ENCODE peak calls at places on chromosome 9, in four cellular contexts. G is retinal pigment epithelial cell, N is psoas muscle, Z is AG04450. B is an unnamed sample.

GRCh38 chr9:89359018-89359417 is 40.7 kb downstream of the SECISBP2 start:
- DNase-seq in G (peak), N (peak), Z (no peak), B (no peak)

GRCh38 chr9:113538646-113539430 is 75.3 kb downstream of the RGS3 start:
- DNase-seq in G (no peak), N (no peak), Z (no peak), B (no peak)

GRCh38 chr9:70195456-70195855 is 63.3 kb upstream of the SMC5 start:
- DNase-seq in G (no peak), N (no peak), Z (no peak), B (no peak)

GRCh38 chr9:125540497-125540896 is 166.5 kb downstream of the MAPKAP1 start:
- DNase-seq in G (peak), N (no peak), Z (no peak), B (no peak)

GRCh38 chr9:137161558-137162483 is 8.0 kb downstream of the LRRC26 start:
- DNase-seq in G (no peak), N (no peak), Z (no peak), B (no peak)

GRCh38 chr9:6498982-6499381 is 86.0 kb downstream of the UHRF2 start:
- DNase-seq in G (no peak), N (no peak), Z (peak), B (no peak)

GRCh38 chr9:93288891-93289883 is 105.2 kb downstream of the WNK2 start:
- DNase-seq in G (peak), N (peak), Z (no peak), B (no peak)

GRCh38 chr9:99828417-99829176 is 6.9 kb downstream of the NR4A3 start:
- DNase-seq in G (no peak), N (peak), Z (no peak), B (no peak)

GRCh38 chr9:18614116-18614515 is 140.2 kb downstream of the ADAMTSL1 start:
- DNase-seq in G (no peak), N (no peak), Z (no peak), B (no peak)

GRCh38 chr9:29285818-29286217 is 1712.5 kb upstream of the C9orf72 start:
- DNase-seq in G (no peak), N (no peak), Z (no peak), B (no peak)

GRCh38 chr9:78510035-78510434 is 213.1 kb downstream of the PSAT1 start:
- DNase-seq in G (no peak), N (no peak), Z (no peak), B (no peak)

GRCh38 chr9:1709347-1709746 is 305.8 kb upstream of the SMARCA2 start:
- DNase-seq in G (no peak), N (no peak), Z (no peak), B (no peak)

GRCh38 chr9:36308281-36308680 is 50.0 kb upstream of the GNE start:
- DNase-seq in G (no peak), N (no peak), Z (no peak), B (no peak)

GRCh38 chr9:109161471-109161870 is 5.6 kb downstream of the FRRS1L start:
- DNase-seq in G (no peak), N (no peak), Z (no peak), B (no peak)

GRCh38 chr9:112532427-112532826 is 45.8 kb downstream of the KIAA1958 start:
- DNase-seq in G (peak), N (no peak), Z (peak), B (peak)

GRCh38 chr9:15244001-15244441 is 63.0 kb downstream of the TTC39B start:
- DNase-seq in G (no peak), N (no peak), Z (peak), B (peak)

GRCh38 chr9:72132052-72132451 is 17.2 kb upstream of the GDA start:
- DNase-seq in G (no peak), N (no peak), Z (no peak), B (no peak)

GRCh38 chr9:123267481-123268239 is 726 bp downstream of the STRBP start:
- DNase-seq in G (no peak), N (peak), Z (no peak), B (no peak)

GRCh38 chr9:93670208-93671029 is 94.0 kb downstream of the PHF2 start:
- DNase-seq in G (no peak), N (peak), Z (no peak), B (no peak)

GRCh38 chr9:33416996-33417395 is 14.6 kb upstream of the AQP7 start:
- DNase-seq in G (no peak), N (no peak), Z (no peak), B (no peak)

GRCh38 chr9:394347-395052 is 179.8 kb downstream of the DOCK8 start:
- DNase-seq in G (no peak), N (no peak), Z (no peak), B (no peak)

GRCh38 chr9:78325343-78325742 is 28.4 kb downstream of the PSAT1 start:
- DNase-seq in G (no peak), N (no peak), Z (no peak), B (peak)

GRCh38 chr9:91945277-91946074 is 4.6 kb downstream of the ROR2 start:
- DNase-seq in G (no peak), N (no peak), Z (no peak), B (no peak)

GRCh38 chr9:126755325-126755875 is 49.4 kb upstream of the ZBTB43 start:
- DNase-seq in G (no peak), N (no peak), Z (no peak), B (no peak)

GRCh38 chr9:131627846-131628820 is 82.8 kb downstream of the PRRT1B start:
- DNase-seq in G (no peak), N (peak), Z (no peak), B (peak)

GRCh38 chr9:123832176-123832575 is 97.8 kb downstream of the DENND1A start:
- DNase-seq in G (no peak), N (no peak), Z (no peak), B (no peak)

GRCh38 chr9:38642951-38643350 is 22.6 kb upstream of the ANKRD18A start:
- DNase-seq in G (no peak), N (no peak), Z (no peak), B (no peak)

GRCh38 chr9:36258170-36258988 is at the start of gene GNE:
- DNase-seq in G (peak), N (peak), Z (peak), B (peak)

GRCh38 chr9:134807726-134808125 is 72.9 kb upstream of the FCN2 start:
- DNase-seq in G (no peak), N (no peak), Z (peak), B (no peak)

GRCh38 chr9:37710039-37710438 is 43.6 kb upstream of the TRMT10B start:
- DNase-seq in G (no peak), N (no peak), Z (no peak), B (no peak)

GRCh38 chr9:34646211-34647083 is at the start of gene GALT:
- DNase-seq in G (peak), N (peak), Z (peak), B (peak)

GRCh38 chr9:113634597-113635515 is 171.3 kb downstream of the RGS3 start:
- DNase-seq in G (peak), N (no peak), Z (no peak), B (no peak)

GRCh38 chr9:20760246-20760901 is 76.3 kb downstream of the FOCAD start:
- DNase-seq in G (no peak), N (no peak), Z (no peak), B (no peak)

GRCh38 chr9:90727498-90727897 is 74.1 kb upstream of the SYK start:
- DNase-seq in G (no peak), N (no peak), Z (no peak), B (no peak)

GRCh38 chr9:114900937-114901802 is 29.2 kb downstream of the TNFSF8 start:
- DNase-seq in G (no peak), N (no peak), Z (peak), B (no peak)

GRCh38 chr9:38130724-38131123 is 61.7 kb upstream of the SHB start:
- DNase-seq in G (no peak), N (no peak), Z (no peak), B (no peak)

GRCh38 chr9:107992269-107992668 is 502.7 kb upstream of the KLF4 start:
- DNase-seq in G (no peak), N (no peak), Z (no peak), B (no peak)

GRCh38 chr9:3330792-3331420 is 194.9 kb downstream of the RFX3 start:
- DNase-seq in G (peak), N (no peak), Z (no peak), B (no peak)

GRCh38 chr9:95862343-95862742 is 13.1 kb upstream of the ERCC6L2 start:
- DNase-seq in G (no peak), N (no peak), Z (no peak), B (no peak)

DNA sequence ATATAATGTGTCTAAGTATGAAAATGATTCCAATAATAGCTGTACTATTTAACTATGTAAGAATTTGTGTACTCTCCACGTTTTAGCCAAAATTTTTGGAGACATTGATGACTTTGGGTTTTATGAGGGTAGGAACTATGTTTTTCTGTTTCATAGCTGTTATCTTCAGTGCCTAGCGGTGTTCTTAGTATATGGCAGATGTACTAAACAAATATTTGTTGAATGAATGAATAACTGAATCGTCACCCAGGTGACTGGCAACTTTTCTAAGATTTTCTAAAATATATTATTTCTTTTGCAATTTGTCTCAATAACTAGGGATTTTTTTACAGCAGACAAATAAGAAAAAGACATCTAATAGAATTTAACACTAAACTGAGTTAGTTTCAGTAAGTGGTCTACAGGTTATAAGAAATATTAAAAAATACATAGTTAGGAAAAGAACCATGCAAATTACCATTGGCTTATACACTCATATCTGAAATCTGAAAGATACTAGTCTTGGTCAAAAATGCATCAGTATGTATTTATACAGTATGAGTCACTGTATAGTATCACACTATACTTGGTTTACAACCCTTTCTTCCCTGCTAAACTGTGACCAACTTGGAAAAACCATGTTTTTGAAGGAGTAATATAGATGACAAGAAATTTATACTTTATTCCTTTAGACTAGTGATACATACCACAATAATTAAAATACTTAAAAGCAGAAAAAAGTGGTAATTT is 10.5 kb upstream of the ERCC6L2 start:
- DNase-seq in G (no peak), N (no peak), Z (no peak), B (no peak)
- H3K4me3 ChIP-seq in G (no peak), N (no peak), Z (no peak), B (no peak)

DNA sequence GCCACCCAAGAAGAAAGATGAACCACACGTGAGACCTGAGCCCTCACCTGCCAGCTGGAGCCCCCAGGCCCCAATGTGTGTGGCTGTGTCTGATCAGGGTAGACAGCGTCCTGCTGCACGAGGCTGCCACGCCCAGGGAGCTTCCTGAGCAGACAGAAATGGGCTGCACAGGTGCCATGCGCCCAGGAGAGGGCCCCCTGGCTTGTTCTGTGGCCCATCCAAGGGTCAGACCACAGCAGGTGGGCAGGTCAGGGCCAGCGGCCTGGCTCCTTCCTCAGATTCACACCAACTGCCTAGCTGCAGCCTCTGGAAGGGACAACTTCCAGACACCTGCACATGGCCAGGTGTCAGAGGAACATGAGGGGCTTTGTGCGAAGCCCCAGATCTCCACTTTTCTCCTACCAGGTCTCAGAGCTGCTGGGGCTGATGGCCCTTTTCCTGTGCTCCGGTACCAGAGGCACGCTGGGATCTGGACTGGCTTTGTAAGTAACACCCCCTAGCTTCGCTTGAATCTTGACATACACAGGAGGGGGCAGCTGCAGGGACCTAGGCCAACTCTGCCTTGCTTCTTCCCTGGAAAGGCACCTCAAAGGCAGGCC is 10.8 kb downstream of the SARDH start:
- DNase-seq in G (no peak), N (peak), Z (no peak), B (no peak)
- TF ChIP-seq CTCF in G (no peak), N (no peak), Z (no peak), B (no peak)

DNA sequence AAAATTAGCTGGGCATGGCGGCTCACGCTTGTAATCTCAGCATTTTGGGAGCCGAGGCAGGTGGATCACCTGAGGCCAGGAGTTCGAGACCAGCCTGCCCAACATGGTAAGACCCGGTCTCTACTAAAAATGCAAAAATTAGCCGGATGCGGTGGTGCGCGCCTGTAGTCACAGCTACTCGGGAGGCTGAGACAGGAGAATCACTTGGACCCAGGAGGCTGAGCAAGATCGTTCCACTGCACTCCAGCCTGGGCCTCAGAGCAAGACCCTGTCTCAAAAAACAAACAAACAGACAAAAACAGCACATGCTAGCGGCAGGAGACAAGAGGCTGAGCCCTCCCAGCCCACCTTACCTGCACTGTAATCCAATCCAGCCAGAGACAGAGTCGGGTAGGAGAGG is 1.1 kb upstream of the DOLPP1 start:
- DNase-seq in G (no peak), N (no peak), Z (no peak), B (no peak)
- H3K4me3 ChIP-seq in G (peak), N (peak), Z (peak), B (peak)

GRCh38 chr9:87083986-87084385 is 136.7 kb upstream of the GAS1 start:
- DNase-seq in G (no peak), N (no peak), Z (no peak), B (no peak)

GRCh38 chr9:87081523-87081922 is 134.2 kb upstream of the GAS1 start:
- DNase-seq in G (no peak), N (no peak), Z (no peak), B (no peak)

GRCh38 chr9:87084407-87084806 is 137.1 kb upstream of the GAS1 start:
- DNase-seq in G (no peak), N (no peak), Z (no peak), B (no peak)

GRCh38 chr9:87077986-87078385 is 130.7 kb upstream of the GAS1 start:
- DNase-seq in G (no peak), N (no peak), Z (no peak), B (no peak)

DNA sequence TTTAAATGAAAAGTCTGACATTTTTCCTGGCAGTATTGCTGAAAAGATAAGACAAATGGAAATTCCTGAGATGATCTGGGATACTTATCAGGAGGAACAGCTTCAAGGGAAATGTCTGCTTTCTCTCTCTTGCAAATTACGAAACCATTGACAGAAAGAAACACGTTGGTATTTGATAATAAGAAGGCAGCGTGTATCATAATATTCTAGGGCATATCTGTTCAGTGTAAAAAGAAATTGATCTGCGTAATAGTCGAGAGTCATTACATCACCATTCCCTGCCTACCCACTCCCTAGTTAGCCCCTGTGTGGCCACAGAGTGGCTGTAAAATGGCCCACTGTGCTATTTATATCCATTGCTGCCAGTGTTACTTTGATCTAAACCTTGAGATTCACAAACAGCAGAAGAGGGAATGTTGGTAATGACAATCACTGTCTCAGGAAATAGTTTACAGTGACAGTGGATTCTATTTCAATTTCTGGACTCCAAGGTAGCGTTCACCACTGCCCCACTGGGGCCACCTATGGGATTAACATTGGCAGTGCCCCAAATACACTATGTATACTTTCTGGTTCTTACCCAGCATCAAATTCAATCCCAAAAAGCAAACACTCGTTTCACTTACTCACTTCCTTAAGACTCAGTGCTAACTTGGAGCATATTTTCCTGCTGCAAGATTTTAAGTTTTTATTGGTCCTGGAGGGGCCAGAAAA is 133.4 kb upstream of the GAS1 start:
- DNase-seq in G (no peak), N (no peak), Z (no peak), B (no peak)
- TF ChIP-seq CTCF in G (peak), N (peak), Z (no peak), B (no peak)

DNA sequence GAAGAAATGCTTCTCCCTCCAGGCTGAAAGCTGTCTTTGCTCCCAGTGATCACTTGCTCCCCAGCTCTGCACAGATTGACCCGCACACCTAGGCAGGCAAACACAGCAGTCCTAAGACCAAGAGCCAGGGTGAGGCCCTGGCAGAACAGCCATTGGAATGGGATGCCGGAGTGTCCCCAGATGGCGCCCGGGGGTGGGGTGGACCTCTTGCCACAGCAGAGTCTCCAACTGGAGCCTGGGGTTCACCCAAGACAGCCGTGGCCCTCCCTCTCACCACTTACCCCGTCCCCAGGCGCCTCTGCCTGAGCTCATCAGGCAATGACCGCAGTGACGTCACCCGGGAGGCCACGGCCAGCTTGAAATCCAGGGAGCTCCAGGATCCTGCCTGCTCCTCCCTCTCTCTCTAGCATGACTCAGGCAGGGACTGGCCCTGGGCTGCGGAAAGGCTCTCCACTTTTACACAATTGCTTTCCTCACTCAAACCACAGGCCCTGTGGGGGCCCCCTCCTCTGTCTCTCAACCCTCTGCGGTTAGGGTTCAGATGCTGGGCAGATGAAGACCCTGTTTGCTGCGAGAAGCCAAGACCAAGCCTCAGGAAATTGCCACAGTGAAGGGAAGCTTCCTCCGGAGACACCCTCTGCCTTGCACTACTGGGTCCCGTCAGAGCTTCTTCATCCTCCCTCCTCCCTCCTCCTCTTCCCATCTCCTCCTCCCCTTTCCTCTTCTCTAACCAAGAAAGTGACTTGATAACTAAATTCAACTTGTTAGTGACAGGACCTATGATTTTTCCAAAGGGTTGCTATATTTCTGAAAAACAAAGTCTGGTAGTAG is 24.3 kb upstream of the PTGES start:
- DNase-seq in G (peak), N (peak), Z (peak), B (peak)
- H3K4me3 ChIP-seq in G (peak), N (peak), Z (peak), B (peak)

B was measured in astrocyte of the cerebellum.